ENCODE peak calls at places on chromosomes 2 and 18, in four cellular contexts. One of them, this sample, is unnamed.

GRCh38 chr2:142678164-142678563 is 199.3 kb upstream of the KYNU start:
- DNase-seq in NCI-H2029 treated with DMSO at 0.1 percent for 48 hours: no peak
- DNase-seq in activated CD4-positive, alpha-beta T cell treated with anti-CD3 and anti-CD28 coated beads, Interleukin-2, amount 50 U/mL, for 4 hours: no peak
- DNase-seq in stimulated activated CD4-positive, alpha-beta T cell treated with anti-CD3 and anti-CD28 coated beads, Interleukin-2, amount 100 ng/mL, for 24 hours: no peak
- DNase-seq in this sample: no peak

GRCh38 chr2:75569546-75569945 is 8.8 kb upstream of the EVA1A start:
- DNase-seq in activated CD4-positive, alpha-beta T cell treated with anti-CD3 and anti-CD28 coated beads, Interleukin-2, amount 50 U/mL, for 4 hours: no peak
- DNase-seq in stimulated activated CD4-positive, alpha-beta T cell treated with anti-CD3 and anti-CD28 coated beads, Interleukin-2, amount 100 ng/mL, for 24 hours: no peak
- DNase-seq in NCI-H2029 treated with DMSO at 0.1 percent for 48 hours: no peak
- DNase-seq in this sample: no peak

GRCh38 chr2:131030478-131030971 is 62.7 kb downstream of the FAM168B start:
- DNase-seq in activated CD4-positive, alpha-beta T cell treated with anti-CD3 and anti-CD28 coated beads, Interleukin-2, amount 50 U/mL, for 4 hours: no peak
- DNase-seq in NCI-H2029 treated with DMSO at 0.1 percent for 48 hours: no peak
- DNase-seq in stimulated activated CD4-positive, alpha-beta T cell treated with anti-CD3 and anti-CD28 coated beads, Interleukin-2, amount 100 ng/mL, for 24 hours: peak
- DNase-seq in this sample: no peak

GRCh38 chr18:63831080-63831788 is 56.0 kb downstream of the SERPINB7 start:
- DNase-seq in activated CD4-positive, alpha-beta T cell treated with anti-CD3 and anti-CD28 coated beads, Interleukin-2, amount 50 U/mL, for 4 hours: no peak
- DNase-seq in NCI-H2029 treated with DMSO at 0.1 percent for 48 hours: no peak
- DNase-seq in stimulated activated CD4-positive, alpha-beta T cell treated with anti-CD3 and anti-CD28 coated beads, Interleukin-2, amount 100 ng/mL, for 24 hours: no peak
- DNase-seq in this sample: no peak

GRCh38 chr2:18829976-18830375 is 240.6 kb upstream of the NT5C1B start:
- DNase-seq in activated CD4-positive, alpha-beta T cell treated with anti-CD3 and anti-CD28 coated beads, Interleukin-2, amount 50 U/mL, for 4 hours: no peak
- DNase-seq in NCI-H2029 treated with DMSO at 0.1 percent for 48 hours: no peak
- DNase-seq in stimulated activated CD4-positive, alpha-beta T cell treated with anti-CD3 and anti-CD28 coated beads, Interleukin-2, amount 100 ng/mL, for 24 hours: no peak
- DNase-seq in this sample: peak

GRCh38 chr18:28065031-28065792 is 111.7 kb downstream of the CDH2 start:
- DNase-seq in activated CD4-positive, alpha-beta T cell treated with anti-CD3 and anti-CD28 coated beads, Interleukin-2, amount 50 U/mL, for 4 hours: no peak
- DNase-seq in NCI-H2029 treated with DMSO at 0.1 percent for 48 hours: no peak
- DNase-seq in stimulated activated CD4-positive, alpha-beta T cell treated with anti-CD3 and anti-CD28 coated beads, Interleukin-2, amount 100 ng/mL, for 24 hours: no peak
- DNase-seq in this sample: peak

GRCh38 chr2:95305341-95306058 is 8.4 kb downstream of the KCNIP3 start:
- DNase-seq in activated CD4-positive, alpha-beta T cell treated with anti-CD3 and anti-CD28 coated beads, Interleukin-2, amount 50 U/mL, for 4 hours: no peak
- DNase-seq in stimulated activated CD4-positive, alpha-beta T cell treated with anti-CD3 and anti-CD28 coated beads, Interleukin-2, amount 100 ng/mL, for 24 hours: no peak
- DNase-seq in NCI-H2029 treated with DMSO at 0.1 percent for 48 hours: peak
- DNase-seq in this sample: peak

GRCh38 chr2:216057688-216058193 is 23.9 kb downstream of the PECR start:
- DNase-seq in activated CD4-positive, alpha-beta T cell treated with anti-CD3 and anti-CD28 coated beads, Interleukin-2, amount 50 U/mL, for 4 hours: peak
- DNase-seq in NCI-H2029 treated with DMSO at 0.1 percent for 48 hours: no peak
- DNase-seq in stimulated activated CD4-positive, alpha-beta T cell treated with anti-CD3 and anti-CD28 coated beads, Interleukin-2, amount 100 ng/mL, for 24 hours: peak
- DNase-seq in this sample: peak

GRCh38 chr2:176074919-176075425 is 8.8 kb downstream of the EVX2 start:
- DNase-seq in activated CD4-positive, alpha-beta T cell treated with anti-CD3 and anti-CD28 coated beads, Interleukin-2, amount 50 U/mL, for 4 hours: no peak
- DNase-seq in stimulated activated CD4-positive, alpha-beta T cell treated with anti-CD3 and anti-CD28 coated beads, Interleukin-2, amount 100 ng/mL, for 24 hours: no peak
- DNase-seq in NCI-H2029 treated with DMSO at 0.1 percent for 48 hours: no peak
- DNase-seq in this sample: no peak

GRCh38 chr2:219459460-219460311 is 25.0 kb downstream of the SPEG start:
- DNase-seq in activated CD4-positive, alpha-beta T cell treated with anti-CD3 and anti-CD28 coated beads, Interleukin-2, amount 50 U/mL, for 4 hours: peak
- DNase-seq in stimulated activated CD4-positive, alpha-beta T cell treated with anti-CD3 and anti-CD28 coated beads, Interleukin-2, amount 100 ng/mL, for 24 hours: peak
- DNase-seq in NCI-H2029 treated with DMSO at 0.1 percent for 48 hours: no peak
- DNase-seq in this sample: peak

GRCh38 chr18:55314615-55315237 is 273.3 kb downstream of the TCF4 start:
- DNase-seq in stimulated activated CD4-positive, alpha-beta T cell treated with anti-CD3 and anti-CD28 coated beads, Interleukin-2, amount 100 ng/mL, for 24 hours: no peak
- DNase-seq in NCI-H2029 treated with DMSO at 0.1 percent for 48 hours: no peak
- DNase-seq in activated CD4-positive, alpha-beta T cell treated with anti-CD3 and anti-CD28 coated beads, Interleukin-2, amount 50 U/mL, for 4 hours: no peak
- DNase-seq in this sample: no peak

GRCh38 chr2:73877071-73877802 is 15.6 kb upstream of the ACTG2 start:
- DNase-seq in activated CD4-positive, alpha-beta T cell treated with anti-CD3 and anti-CD28 coated beads, Interleukin-2, amount 50 U/mL, for 4 hours: no peak
- DNase-seq in NCI-H2029 treated with DMSO at 0.1 percent for 48 hours: peak
- DNase-seq in stimulated activated CD4-positive, alpha-beta T cell treated with anti-CD3 and anti-CD28 coated beads, Interleukin-2, amount 100 ng/mL, for 24 hours: no peak
- DNase-seq in this sample: no peak

GRCh38 chr2:75560768-75561565 is at the start of gene EVA1A:
- DNase-seq in NCI-H2029 treated with DMSO at 0.1 percent for 48 hours: no peak
- DNase-seq in stimulated activated CD4-positive, alpha-beta T cell treated with anti-CD3 and anti-CD28 coated beads, Interleukin-2, amount 100 ng/mL, for 24 hours: no peak
- DNase-seq in activated CD4-positive, alpha-beta T cell treated with anti-CD3 and anti-CD28 coated beads, Interleukin-2, amount 50 U/mL, for 4 hours: no peak
- DNase-seq in this sample: peak

GRCh38 chr2:234142530-234142929 is 92.0 kb downstream of the SPP2 start:
- DNase-seq in NCI-H2029 treated with DMSO at 0.1 percent for 48 hours: no peak
- DNase-seq in stimulated activated CD4-positive, alpha-beta T cell treated with anti-CD3 and anti-CD28 coated beads, Interleukin-2, amount 100 ng/mL, for 24 hours: no peak
- DNase-seq in activated CD4-positive, alpha-beta T cell treated with anti-CD3 and anti-CD28 coated beads, Interleukin-2, amount 50 U/mL, for 4 hours: no peak
- DNase-seq in this sample: no peak

GRCh38 chr2:66443977-66444855 is 9.3 kb downstream of the MEIS1 start:
- DNase-seq in activated CD4-positive, alpha-beta T cell treated with anti-CD3 and anti-CD28 coated beads, Interleukin-2, amount 50 U/mL, for 4 hours: no peak
- DNase-seq in stimulated activated CD4-positive, alpha-beta T cell treated with anti-CD3 and anti-CD28 coated beads, Interleukin-2, amount 100 ng/mL, for 24 hours: no peak
- DNase-seq in NCI-H2029 treated with DMSO at 0.1 percent for 48 hours: no peak
- DNase-seq in this sample: peak

GRCh38 chr2:177252808-177253531 is 11.6 kb downstream of the NFE2L2 start:
- DNase-seq in stimulated activated CD4-positive, alpha-beta T cell treated with anti-CD3 and anti-CD28 coated beads, Interleukin-2, amount 100 ng/mL, for 24 hours: no peak
- DNase-seq in activated CD4-positive, alpha-beta T cell treated with anti-CD3 and anti-CD28 coated beads, Interleukin-2, amount 50 U/mL, for 4 hours: no peak
- DNase-seq in NCI-H2029 treated with DMSO at 0.1 percent for 48 hours: no peak
- DNase-seq in this sample: no peak

GRCh38 chr2:221005338-221005737 is 566.8 kb downstream of the EPHA4 start:
- DNase-seq in activated CD4-positive, alpha-beta T cell treated with anti-CD3 and anti-CD28 coated beads, Interleukin-2, amount 50 U/mL, for 4 hours: no peak
- DNase-seq in NCI-H2029 treated with DMSO at 0.1 percent for 48 hours: no peak
- DNase-seq in stimulated activated CD4-positive, alpha-beta T cell treated with anti-CD3 and anti-CD28 coated beads, Interleukin-2, amount 100 ng/mL, for 24 hours: no peak
- DNase-seq in this sample: no peak

GRCh38 chr2:25374827-25375226 is 33.1 kb upstream of the DNMT3A start:
- DNase-seq in NCI-H2029 treated with DMSO at 0.1 percent for 48 hours: no peak
- DNase-seq in activated CD4-positive, alpha-beta T cell treated with anti-CD3 and anti-CD28 coated beads, Interleukin-2, amount 50 U/mL, for 4 hours: no peak
- DNase-seq in stimulated activated CD4-positive, alpha-beta T cell treated with anti-CD3 and anti-CD28 coated beads, Interleukin-2, amount 100 ng/mL, for 24 hours: no peak
- DNase-seq in this sample: no peak